ENCODE peak calls at places on chromosomes 1 and 21, in six cellular contexts. Z is GM06990, B is lower lobe of right lung, O is left lung, D is pancreas, S is neural progenitor cell. C is an unnamed sample. For H3K36me3 and H3K27me3, the result is how much of the 10 kb centered on the place peaks cover.

GRCh38 chr1:89739013-89739843 is 81.6 kb upstream of the LRRC8D start:
- DNase-seq in S (no peak), B (no peak), Z (no peak), D (no peak), O (no peak), C (no peak)

GRCh38 chr1:43147625-43148319 is 24.3 kb downstream of the EBNA1BP2 start:
- DNase-seq in D (peak), Z (peak), S (peak), B (peak), O (peak), C (peak)

GRCh38 chr21:38993561-38993960 is 187.8 kb downstream of the ETS2 start:
- DNase-seq in S (no peak), Z (no peak), O (no peak), D (peak), B (no peak), C (no peak)

GRCh38 chr1:109351457-109351856 is 44.6 kb upstream of the MYBPHL start:
- DNase-seq in Z (no peak), D (no peak), S (no peak), B (no peak), O (no peak), C (no peak)

GRCh38 chr21:44989538-44989888 is 49.7 kb downstream of the SLX9 start:
- DNase-seq in O (peak), S (no peak), B (peak), D (no peak), Z (no peak), C (no peak)

GRCh38 chr21:21232320-21232719 is 234.1 kb downstream of the NCAM2 start:
- DNase-seq in O (no peak), B (no peak), S (peak), Z (no peak), D (no peak), C (no peak)

GRCh38 chr1:109298666-109299086 is 8.1 kb downstream of the MYBPHL start:
- DNase-seq in O (no peak), S (no peak), D (no peak), Z (no peak), B (peak), C (no peak)

GRCh38 chr1:103457856-103458255 is 67.6 kb upstream of the RNPC3 start:
- DNase-seq in Z (no peak), S (peak), D (no peak), O (no peak), B (no peak), C (no peak)

GRCh38 chr1:1556505-1556904 is 16.1 kb upstream of the TMEM240 start:
- DNase-seq in D (no peak), Z (no peak), O (no peak), S (no peak), B (no peak), C (no peak)

GRCh38 chr1:218480137-218480536 is 135.0 kb downstream of the TGFB2 start:
- DNase-seq in O (no peak), Z (no peak), B (no peak), D (no peak), S (peak), C (no peak)

GRCh38 chr1:90959352-90960206 is 62.3 kb downstream of the ZNF644 start:
- DNase-seq in D (no peak), Z (no peak), S (no peak), O (no peak), B (no peak), C (no peak)

GRCh38 chr1:231419147-231419546 is 2.9 kb downstream of the EGLN1 start:
- DNase-seq in S (no peak), D (no peak), B (no peak), O (no peak), Z (no peak), C (no peak)

GRCh38 chr1:78958711-78959110 is 47.8 kb downstream of the ADGRL4 start:
- DNase-seq in Z (no peak), D (no peak), S (no peak), O (no peak), B (no peak), C (no peak)

GRCh38 chr1:33960496-33960895 is 96.6 kb downstream of the HMGB4 start:
- DNase-seq in Z (no peak), S (no peak), B (no peak), O (no peak), D (no peak), C (no peak)

GRCh38 chr21:30436986-30437385 is 3.1 kb upstream of the KRTAP15-1 start:
- DNase-seq in B (no peak), S (no peak), D (no peak), O (no peak), Z (no peak), C (no peak)

GRCh38 chr1:12177999-12178441 is 11.2 kb downstream of the TNFRSF1B start:
- DNase-seq in O (peak), B (peak), S (no peak), D (no peak), Z (no peak), C (no peak)

GRCh38 chr1:148334339-148335130 is 148.6 kb downstream of the PPIAL4G start:
- DNase-seq in B (peak), S (peak), D (peak), Z (peak), O (peak), C (peak)

GRCh38 chr1:72848997-72849396 is 566.7 kb upstream of the NEGR1 start:
- DNase-seq in D (no peak), S (no peak), O (no peak), B (no peak), Z (no peak), C (no peak)

GRCh38 chr1:179327679-179328078 is 34.1 kb downstream of the SOAT1 start:
- DNase-seq in Z (no peak), D (no peak), O (no peak), S (no peak), B (no peak), C (no peak)

GRCh38 chr1:96934282-96934681 is 212.7 kb downstream of the PTBP2 start:
- DNase-seq in B (no peak), D (no peak), S (peak), Z (no peak), O (no peak), C (no peak)

GRCh38 chr1:229323205-229323604 is 19.6 kb downstream of the CCSAP start:
- DNase-seq in D (no peak), B (no peak), S (no peak), Z (no peak), O (no peak), C (no peak)

GRCh38 chr21:44723177-44724131 is 12.1 kb upstream of the TSPEAR start:
- DNase-seq in D (no peak), B (no peak), Z (no peak), S (peak), O (no peak), C (no peak)

GRCh38 chr21:36217711-36218110 is 61.1 kb downstream of the DOP1B start:
- DNase-seq in B (no peak), D (no peak), O (no peak), Z (no peak), S (no peak), C (no peak)

GRCh38 chr1:21325231-21325718 is 35.0 kb upstream of the ECE1 start:
- DNase-seq in O (no peak), Z (no peak), B (peak), D (no peak), S (no peak), C (no peak)

GRCh38 chr1:12063141-12064072 is at the start of gene TNFRSF8:
- DNase-seq in D (no peak), B (no peak), O (peak), Z (peak), S (peak), C (no peak)

GRCh38 chr21:45837936-45838335 is 143.6 kb upstream of the COL6A1 start:
- DNase-seq in S (no peak), D (no peak), Z (no peak), B (no peak), O (no peak), C (no peak)

GRCh38 chr1:60436148-60436547 is 362.6 kb upstream of the C1orf87 start:
- DNase-seq in Z (no peak), B (no peak), S (peak), O (no peak), D (no peak), C (no peak)

GRCh38 chr1:77672374-77672773 is 10.1 kb downstream of the ZZZ3 start:
- DNase-seq in B (no peak), Z (no peak), D (no peak), S (no peak), O (no peak), C (no peak)

GRCh38 chr1:46300673-46301405 is 2.6 kb downstream of the LRRC41 start:
- DNase-seq in O (no peak), Z (no peak), S (no peak), D (no peak), B (no peak), C (no peak)

GRCh38 chr1:236795757-236796719 is 946 bp downstream of the MTR start:
- DNase-seq in B (no peak), D (peak), Z (no peak), S (peak), O (no peak), C (no peak)

GRCh38 chr21:31425158-31425557 is 81.1 kb upstream of the TIAM1 start:
- DNase-seq in B (no peak), D (no peak), O (no peak), Z (no peak), S (peak), C (no peak)

GRCh38 chr21:30582850-30583249 is 7.3 kb downstream of the KRTAP22-2 start:
- DNase-seq in O (no peak), B (no peak), D (no peak), Z (no peak), S (peak), C (no peak)

GRCh38 chr1:163013826-163014600 is 55.1 kb upstream of the RGS4 start:
- DNase-seq in S (no peak), O (no peak), B (no peak), D (no peak), Z (no peak), C (no peak)

GRCh38 chr21:16318651-16319300 is 589.0 kb downstream of the USP25 start:
- DNase-seq in D (no peak), O (no peak), S (no peak), B (no peak), Z (no peak), C (no peak)

GRCh38 chr1:155884028-155884950 is 24.9 kb downstream of the SYT11 start:
- DNase-seq in O (no peak), D (no peak), Z (no peak), S (no peak), B (no peak), C (no peak)

GRCh38 chr1:224317383-224318045 is 12.5 kb downstream of the NVL start:
- DNase-seq in D (no peak), Z (no peak), B (no peak), O (no peak), S (no peak), C (no peak)
- H3K36me3 ChIP-seq in D (under half), Z (under half), B (half or more), O (under half), S (under half), C (under half)

GRCh38 chr1:94798054-94798453 is 22.1 kb upstream of the SLC44A3 start:
- DNase-seq in O (no peak), S (no peak), Z (no peak), B (no peak), D (no peak), C (no peak)

GRCh38 chr1:94792876-94793605 is 27.1 kb upstream of the SLC44A3 start:
- DNase-seq in O (no peak), B (no peak), S (no peak), D (no peak), Z (no peak), C (no peak)

GRCh38 chr1:94796269-94796668 is 23.9 kb upstream of the SLC44A3 start:
- DNase-seq in Z (no peak), S (no peak), B (no peak), D (no peak), O (no peak), C (no peak)

GRCh38 chr1:94797286-94797685 is 22.9 kb upstream of the SLC44A3 start:
- DNase-seq in S (no peak), O (no peak), Z (no peak), D (no peak), B (no peak), C (no peak)

GRCh38 chr1:94795321-94795899 is 24.7 kb upstream of the SLC44A3 start:
- DNase-seq in Z (no peak), O (no peak), D (no peak), B (no peak), S (no peak), C (no peak)
- H3K4me3 ChIP-seq in Z (no peak), O (no peak), D (no peak), B (no peak), S (no peak), C (no peak)

GRCh38 chr1:3158329-3158728 is 89.3 kb downstream of the PRDM16 start:
- DNase-seq in B (no peak), O (no peak), S (no peak), Z (no peak), D (no peak), C (no peak)

GRCh38 chr1:3159121-3159520 is 90.1 kb downstream of the PRDM16 start:
- DNase-seq in O (no peak), Z (no peak), B (no peak), D (no peak), S (no peak), C (no peak)

GRCh38 chr1:3160647-3161046 is 91.6 kb downstream of the PRDM16 start:
- DNase-seq in O (no peak), D (no peak), B (no peak), S (no peak), Z (no peak), C (no peak)

GRCh38 chr1:3161130-3161840 is 92.3 kb downstream of the PRDM16 start:
- DNase-seq in Z (no peak), S (no peak), B (no peak), D (no peak), O (no peak), C (no peak)

DNA sequence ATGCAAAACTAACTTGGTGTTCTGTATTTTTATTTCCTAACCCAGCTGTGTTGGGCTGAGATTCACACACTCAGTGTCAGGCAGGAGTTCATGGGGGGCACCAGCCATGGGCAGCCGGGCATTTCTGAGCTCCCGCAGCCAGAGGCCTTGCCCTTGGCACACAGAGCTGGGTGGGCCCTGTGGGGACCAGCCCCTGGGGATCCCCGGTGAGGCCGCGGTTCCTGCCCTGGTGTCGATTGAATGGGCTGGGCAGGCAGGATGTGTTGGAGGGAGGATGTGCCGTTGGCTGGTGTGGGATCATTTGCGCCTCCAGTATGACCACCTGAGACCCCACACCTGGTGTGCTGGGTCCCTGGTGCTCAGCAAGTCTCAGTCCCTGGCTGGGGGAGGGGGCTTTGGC is 91.0 kb downstream of the PRDM16 start:
- DNase-seq in D (no peak), B (no peak), S (no peak), O (no peak), Z (no peak), C (no peak)
- H3K27me3 ChIP-seq in D (under half), B (under half), S (under half), O (half or more), Z (under half), C (under half)

GRCh38 chr1:147272042-147272441 is 29.6 kb downstream of the CHD1L start:
- DNase-seq in D (no peak), O (no peak), B (no peak), Z (no peak), S (no peak), C (no peak)

GRCh38 chr1:147267711-147268110 is 25.2 kb downstream of the CHD1L start:
- DNase-seq in B (no peak), D (no peak), S (no peak), Z (no peak), O (no peak), C (no peak)

GRCh38 chr1:147270721-147271120 is 28.2 kb downstream of the CHD1L start:
- DNase-seq in D (no peak), Z (no peak), S (no peak), B (no peak), O (no peak), C (no peak)

GRCh38 chr1:147264158-147264768 is 21.8 kb downstream of the CHD1L start:
- DNase-seq in D (no peak), O (no peak), B (no peak), S (no peak), Z (no peak), C (no peak)

GRCh38 chr1:147266381-147266780 is 23.9 kb downstream of the CHD1L start:
- DNase-seq in D (no peak), Z (no peak), S (no peak), O (no peak), B (no peak), C (no peak)
- H3K36me3 ChIP-seq in D (under half), Z (under half), S (under half), O (under half), B (half or more), C (under half)

DNA sequence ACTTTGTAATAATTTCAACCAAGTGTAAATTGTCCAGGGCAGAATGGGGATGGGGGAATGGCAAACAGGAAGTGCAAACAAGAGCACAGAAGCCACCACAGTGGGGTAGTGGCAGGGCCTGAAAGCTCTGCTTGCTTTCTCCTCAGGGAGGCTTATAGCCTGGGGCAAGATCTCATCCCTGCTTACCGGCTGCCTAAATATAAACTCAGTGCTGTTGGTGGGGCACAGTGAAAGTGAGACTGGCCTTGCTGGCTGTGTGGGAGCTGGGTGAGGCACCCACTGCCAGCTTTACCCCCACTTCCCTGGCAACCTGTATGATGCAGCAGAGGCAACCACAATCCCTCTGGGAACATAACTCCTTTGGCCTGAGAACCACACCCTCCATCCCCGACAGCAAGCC is 15.2 kb downstream of the STYXL2 start:
- DNase-seq in Z (no peak), B (no peak), S (no peak), D (no peak), O (no peak), C (no peak)
- H3K4me3 ChIP-seq in Z (no peak), B (no peak), S (no peak), D (no peak), O (no peak), C (no peak)